ENCODE peak calls at places on chromosomes 2 and 18, in ten cellular contexts. B, Q, I, O, R, X, C, L, Z and U are unnamed samples.

GRCh38 chr18:62448426-62448825 is 74.4 kb upstream of the ZCCHC2 start:
- DNase-seq in B (no peak), Q (no peak), I (no peak), O (no peak), R (no peak), X (no peak), C (no peak), L (no peak), Z (no peak), U (no peak)

GRCh38 chr2:237208373-237209045 is 122.8 kb downstream of the COPS8 start:
- DNase-seq in B (peak), Q (no peak), I (peak), O (no peak), R (no peak), X (peak), C (no peak), L (peak), Z (no peak), U (no peak)

GRCh38 chr2:199064201-199064600 is 393.5 kb downstream of the SATB2 start:
- DNase-seq in B (no peak), Q (no peak), I (no peak), O (no peak), R (no peak), X (no peak), C (no peak), L (no peak), Z (no peak), U (no peak)

GRCh38 chr18:55384551-55385275 is 203.3 kb downstream of the TCF4 start:
- DNase-seq in B (peak), Q (peak), I (peak), O (peak), R (peak), X (no peak), C (no peak), L (peak), Z (no peak), U (no peak)

GRCh38 chr2:189360861-189361260 is 80.4 kb upstream of the WDR75 start:
- DNase-seq in B (no peak), Q (no peak), I (no peak), O (no peak), R (no peak), X (no peak), C (no peak), L (peak), Z (no peak), U (no peak)

GRCh38 chr2:57373530-57373929 is 673.1 kb upstream of the VRK2 start:
- DNase-seq in B (peak), Q (no peak), I (peak), O (no peak), R (peak), X (peak), C (no peak), L (peak), Z (no peak), U (no peak)

GRCh38 chr2:67256892-67257291 is 140.2 kb upstream of the ETAA1 start:
- DNase-seq in B (peak), Q (no peak), I (peak), O (no peak), R (no peak), X (peak), C (no peak), L (peak), Z (no peak), U (no peak)

GRCh38 chr2:107258538-107258937 is 372.6 kb upstream of the ST6GAL2 start:
- DNase-seq in B (no peak), Q (no peak), I (no peak), O (no peak), R (no peak), X (no peak), C (no peak), L (no peak), Z (no peak), U (no peak)

GRCh38 chr2:237702439-237703397 is 75.3 kb downstream of the LRRFIP1 start:
- DNase-seq in B (peak), Q (peak), I (peak), O (peak), R (no peak), X (no peak), C (peak), L (peak), Z (no peak), U (no peak)

GRCh38 chr18:5295231-5295920 is at the start of gene ZBTB14:
- DNase-seq in B (peak), Q (peak), I (peak), O (peak), R (peak), X (no peak), C (peak), L (peak), Z (peak), U (no peak)

GRCh38 chr18:12630136-12630535 is 27.8 kb downstream of the SPIRE1 start:
- DNase-seq in B (peak), Q (no peak), I (peak), O (no peak), R (no peak), X (no peak), C (no peak), L (peak), Z (no peak), U (no peak)

GRCh38 chr18:24397131-24397693 is 412 bp downstream of the OSBPL1A start:
- DNase-seq in B (peak), Q (peak), I (peak), O (peak), R (peak), X (peak), C (peak), L (peak), Z (no peak), U (peak)

GRCh38 chr2:66497706-66498596 is 63.0 kb downstream of the MEIS1 start:
- DNase-seq in B (no peak), Q (no peak), I (no peak), O (peak), R (no peak), X (no peak), C (no peak), L (no peak), Z (no peak), U (no peak)

GRCh38 chr2:165469417-165469816 is at the start of gene CSRNP3:
- DNase-seq in B (peak), Q (peak), I (peak), O (peak), R (peak), X (peak), C (peak), L (peak), Z (peak), U (no peak)

GRCh38 chr2:214881647-214882205 is 72.2 kb upstream of the BARD1 start:
- DNase-seq in B (peak), Q (no peak), I (no peak), O (no peak), R (no peak), X (no peak), C (no peak), L (peak), Z (no peak), U (no peak)

GRCh38 chr2:108855194-108855593 is 68.6 kb downstream of the CCDC138 start:
- DNase-seq in B (peak), Q (peak), I (peak), O (no peak), R (peak), X (no peak), C (no peak), L (peak), Z (no peak), U (no peak)

GRCh38 chr2:133312335-133312734 is 255.9 kb downstream of the NCKAP5 start:
- DNase-seq in B (no peak), Q (no peak), I (no peak), O (no peak), R (no peak), X (no peak), C (peak), L (no peak), Z (no peak), U (no peak)

GRCh38 chr18:44682181-44682870 is 1.6 kb downstream of the SETBP1 start:
- DNase-seq in B (no peak), Q (peak), I (no peak), O (peak), R (no peak), X (no peak), C (peak), L (peak), Z (no peak), U (no peak)

GRCh38 chr2:190280565-190281330 is 38.9 kb downstream of the HIBCH start:
- DNase-seq in B (no peak), Q (no peak), I (no peak), O (no peak), R (no peak), X (no peak), C (no peak), L (no peak), Z (no peak), U (no peak)

GRCh38 chr2:171541202-171541884 is 19.1 kb downstream of the CYBRD1 start:
- DNase-seq in B (no peak), Q (peak), I (no peak), O (no peak), R (peak), X (no peak), C (no peak), L (no peak), Z (no peak), U (no peak)

GRCh38 chr2:181810823-181811695 is 80.5 kb upstream of the ITPRID2 start:
- DNase-seq in B (peak), Q (no peak), I (peak), O (no peak), R (peak), X (no peak), C (no peak), L (peak), Z (no peak), U (no peak)

GRCh38 chr18:73908323-73908722 is 239.3 kb downstream of the FBXO15 start:
- DNase-seq in B (peak), Q (peak), I (peak), O (peak), R (peak), X (no peak), C (no peak), L (peak), Z (no peak), U (no peak)

GRCh38 chr2:128245816-128246215 is 72.9 kb downstream of the HS6ST1 start:
- DNase-seq in B (no peak), Q (no peak), I (no peak), O (no peak), R (no peak), X (no peak), C (no peak), L (no peak), Z (no peak), U (no peak)

GRCh38 chr2:48438266-48438665 is 91.7 kb upstream of the STON1 start:
- DNase-seq in B (no peak), Q (no peak), I (no peak), O (no peak), R (no peak), X (no peak), C (no peak), L (no peak), Z (no peak), U (no peak)
- H3K4me3 ChIP-seq in B (no peak), Q (no peak), I (no peak), O (no peak), R (no peak), X (no peak), C (no peak), L (no peak), Z (no peak), U (no peak)

GRCh38 chr2:27379383-27379839 is 1.1 kb downstream of the ZNF513 start:
- DNase-seq in B (no peak), Q (no peak), I (no peak), O (no peak), R (no peak), X (no peak), C (no peak), L (no peak), Z (no peak), U (no peak)
- H3K4me3 ChIP-seq in B (peak), Q (peak), I (peak), O (peak), R (peak), X (peak), C (peak), L (peak), Z (peak), U (peak)

GRCh38 chr18:65934874-65935273 is 184.1 kb downstream of the CDH7 start:
- DNase-seq in B (no peak), Q (no peak), I (no peak), O (no peak), R (no peak), X (no peak), C (no peak), L (no peak), Z (no peak), U (no peak)

GRCh38 chr18:65938592-65939372 is 188.0 kb downstream of the CDH7 start:
- DNase-seq in B (peak), Q (peak), I (no peak), O (peak), R (peak), X (no peak), C (no peak), L (peak), Z (no peak), U (no peak)

GRCh38 chr18:65941482-65941881 is 190.7 kb downstream of the CDH7 start:
- DNase-seq in B (no peak), Q (no peak), I (no peak), O (no peak), R (no peak), X (no peak), C (no peak), L (no peak), Z (no peak), U (no peak)

GRCh38 chr18:65936678-65937077 is 185.9 kb downstream of the CDH7 start:
- DNase-seq in B (no peak), Q (no peak), I (no peak), O (no peak), R (no peak), X (no peak), C (no peak), L (no peak), Z (no peak), U (no peak)

DNA sequence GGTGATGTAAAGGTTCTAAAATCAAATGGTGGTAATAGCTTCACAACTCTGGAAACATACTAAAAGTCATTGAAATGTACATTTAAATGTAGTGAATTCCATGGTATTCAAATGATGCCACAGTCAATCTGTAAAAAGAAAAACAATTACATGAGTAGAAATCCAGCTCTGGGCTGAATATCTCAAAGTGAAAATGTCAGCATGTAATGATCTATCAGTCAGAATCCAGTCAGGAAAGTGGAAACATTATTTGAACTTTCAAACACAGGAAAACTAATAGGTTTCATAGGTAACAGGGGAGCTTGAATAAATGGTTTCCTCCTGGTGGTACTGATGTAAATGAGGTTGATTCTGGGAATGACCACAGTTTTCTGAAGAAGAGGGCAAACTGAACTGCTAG is 186.4 kb downstream of the CDH7 start:
- DNase-seq in B (no peak), Q (no peak), I (no peak), O (no peak), R (no peak), X (no peak), C (no peak), L (no peak), Z (no peak), U (no peak)
- H3K4me3 ChIP-seq in B (no peak), Q (no peak), I (no peak), O (no peak), R (no peak), X (no peak), C (no peak), L (no peak), Z (no peak), U (no peak)

GRCh38 chr2:42794271-42795046 is 2.1 kb upstream of the HAAO start:
- DNase-seq in B (no peak), Q (peak), I (no peak), O (peak), R (peak), X (no peak), C (no peak), L (peak), Z (peak), U (no peak)
- H3K4me3 ChIP-seq in B (no peak), Q (peak), I (no peak), O (no peak), R (no peak), X (no peak), C (no peak), L (no peak), Z (peak), U (peak)

GRCh38 chr18:9022397-9023170 is 79.9 kb upstream of the NDUFV2 start:
- DNase-seq in B (no peak), Q (no peak), I (no peak), O (no peak), R (no peak), X (no peak), C (no peak), L (no peak), Z (no peak), U (no peak)
- H3K4me3 ChIP-seq in B (no peak), Q (no peak), I (no peak), O (no peak), R (no peak), X (no peak), C (no peak), L (no peak), Z (no peak), U (no peak)